ENCODE peak calls at places on chromosomes 1 and 21, in six cellular contexts. A, E, R, Z, T and Y are unnamed samples.

GRCh38 chr1:165355977-165356811 is at the start of gene LMX1A:
- DNase-seq in A (no peak), E (no peak), R (no peak), Z (no peak), T (peak; percentile 37), Y (no peak)

GRCh38 chr1:226628624-226629155 is 80.1 kb downstream of the STUM start:
- DNase-seq in A (no peak), E (no peak), R (no peak), Z (no peak), T (peak; percentile 16), Y (peak; percentile 17)

GRCh38 chr1:91173379-91173890 is 151.6 kb upstream of the ZNF644 start:
- DNase-seq in A (no peak), E (no peak), R (no peak), Z (no peak), T (no peak), Y (no peak)

GRCh38 chr1:205675247-205675646 is 5.1 kb downstream of the SLC45A3 start:
- DNase-seq in A (no peak), E (no peak), R (no peak), Z (no peak), T (no peak), Y (no peak)

GRCh38 chr1:6005276-6005917 is 13.2 kb upstream of the NPHP4 start:
- DNase-seq in A (no peak), E (no peak), R (no peak), Z (no peak), T (no peak), Y (peak; percentile 50)

GRCh38 chr1:35210306-35211112 is 17.6 kb upstream of the SFPQ start:
- DNase-seq in A (no peak), E (peak; percentile 20), R (no peak), Z (no peak), T (no peak), Y (no peak)

GRCh38 chr1:18234790-18235242 is 127.2 kb downstream of the IGSF21 start:
- DNase-seq in A (no peak), E (no peak), R (no peak), Z (no peak), T (no peak), Y (no peak)

GRCh38 chr1:219564072-219564471 is 48.8 kb downstream of the ZC3H11B start:
- DNase-seq in A (no peak), E (no peak), R (no peak), Z (no peak), T (no peak), Y (no peak)

GRCh38 chr21:38054334-38054733 is 138.1 kb upstream of the KCNJ6 start:
- DNase-seq in A (no peak), E (no peak), R (no peak), Z (no peak), T (no peak), Y (no peak)

GRCh38 chr1:203342192-203342940 is 8.6 kb downstream of the FMOD start:
- DNase-seq in A (peak; percentile 48), E (peak; percentile 27), R (peak; percentile 20), Z (no peak), T (peak; percentile 53), Y (no peak)

GRCh38 chr1:21541835-21542234 is 32.6 kb downstream of the ALPL start:
- DNase-seq in A (peak; percentile 73), E (peak; percentile 94), R (no peak), Z (no peak), T (peak; percentile 37), Y (no peak)

GRCh38 chr1:164726235-164726634 is 167.3 kb downstream of the PBX1 start:
- DNase-seq in A (peak; percentile 87), E (peak; percentile 90), R (no peak), Z (no peak), T (no peak), Y (no peak)

GRCh38 chr1:25676488-25676887 is 59.9 kb downstream of the MAN1C1 start:
- DNase-seq in A (peak; percentile 44), E (peak; percentile 58), R (no peak), Z (no peak), T (peak; percentile 49), Y (peak; percentile 47)

GRCh38 chr1:214538497-214538896 is 12.9 kb downstream of the PTPN14 start:
- DNase-seq in A (no peak), E (peak; percentile 23), R (no peak), Z (no peak), T (no peak), Y (no peak)

GRCh38 chr1:3501856-3502665 is 47.6 kb downstream of the ARHGEF16 start:
- DNase-seq in A (peak; percentile 42), E (peak; percentile 42), R (no peak), Z (no peak), T (peak; percentile 55), Y (peak; percentile 87)

GRCh38 chr1:22721122-22721873 is 10.7 kb downstream of the EPHB2 start:
- DNase-seq in A (no peak), E (no peak), R (no peak), Z (no peak), T (no peak), Y (no peak)

GRCh38 chr1:210292276-210292851 is 36.3 kb upstream of the HHAT start:
- DNase-seq in A (peak; percentile 39), E (peak; percentile 45), R (no peak), Z (no peak), T (peak; percentile 42), Y (peak; percentile 68)

GRCh38 chr21:28339403-28339802 is 653.3 kb downstream of the LTN1 start:
- DNase-seq in A (no peak), E (no peak), R (no peak), Z (no peak), T (no peak), Y (no peak)

GRCh38 chr1:184945034-184945433 is 29.3 kb downstream of the NIBAN1 start:
- DNase-seq in A (no peak), E (peak; percentile 46), R (no peak), Z (no peak), T (no peak), Y (no peak)

GRCh38 chr1:47587891-47588582 is 150.2 kb downstream of the FOXD2 start:
- DNase-seq in A (peak; percentile 36), E (no peak), R (no peak), Z (no peak), T (peak; percentile 20), Y (peak; percentile 58)

GRCh38 chr1:151142411-151143056 is 3.9 kb downstream of the SEMA6C start:
- DNase-seq in A (no peak), E (no peak), R (no peak), Z (no peak), T (no peak), Y (peak; percentile 43)

GRCh38 chr1:29516063-29516820 is 279.9 kb downstream of the PTPRU start:
- DNase-seq in A (no peak), E (no peak), R (no peak), Z (no peak), T (no peak), Y (no peak)

GRCh38 chr1:205690122-205690756 is 9.9 kb upstream of the SLC45A3 start:
- DNase-seq in A (no peak), E (no peak), R (no peak), Z (no peak), T (no peak), Y (no peak)

GRCh38 chr1:6246497-6247295 is 2.7 kb downstream of the HES3 start:
- DNase-seq in A (peak; percentile 71), E (peak; percentile 57), R (peak; percentile 72), Z (peak; percentile 68), T (peak; percentile 64), Y (peak; percentile 85)

GRCh38 chr1:207140536-207140935 is 36.5 kb downstream of the C4BPA start:
- DNase-seq in A (no peak), E (no peak), R (no peak), Z (no peak), T (no peak), Y (no peak)

GRCh38 chr1:157580179-157580827 is 17.6 kb downstream of the FCRL4 start:
- DNase-seq in A (peak; percentile 55), E (peak; percentile 44), R (no peak), Z (peak; percentile 36), T (no peak), Y (no peak)

GRCh38 chr1:32345289-32345827 is 9.3 kb upstream of the MARCKSL1 start:
- DNase-seq in A (peak; percentile 69), E (peak; percentile 56), R (no peak), Z (peak; percentile 31), T (no peak), Y (no peak)
- H3K4me3 ChIP-seq in A (no peak overlapping the region), E (no peak overlapping the region), R (no peak overlapping the region), Z (no peak overlapping the region), T (no peak overlapping the region), Y (no peak overlapping the region)

DNA sequence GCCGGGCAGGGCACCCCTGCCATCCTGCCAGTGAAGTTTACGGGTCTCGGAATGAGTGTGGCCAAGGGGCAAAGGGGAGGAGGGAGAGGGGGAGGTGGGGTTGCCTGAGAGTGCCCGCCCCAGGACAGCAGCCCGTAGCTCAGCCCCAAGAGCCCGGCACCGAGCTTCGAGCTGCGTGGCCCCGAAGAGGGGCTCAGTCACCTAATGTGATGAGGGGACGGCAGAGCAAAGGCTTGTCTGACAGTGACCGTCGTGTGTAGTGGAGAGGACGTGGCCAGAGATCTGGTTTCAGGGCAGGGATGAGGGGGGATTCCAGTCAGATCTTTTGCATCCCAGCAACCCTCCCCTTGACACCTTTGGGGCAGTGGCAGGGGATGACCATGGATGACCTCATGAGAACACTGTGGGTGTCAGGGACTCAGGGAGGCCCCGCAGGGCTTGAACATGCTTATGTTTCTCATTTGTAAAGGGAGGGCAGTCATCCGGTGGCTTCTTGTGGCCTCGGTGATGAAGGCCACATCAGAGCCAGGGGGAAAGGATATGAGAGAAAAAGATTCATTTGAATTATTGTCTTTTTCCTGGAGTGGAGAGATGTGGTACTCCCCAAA is 1.1 kb upstream of the TRPM2 start:
- DNase-seq in A (no peak), E (no peak), R (no peak), Z (no peak), T (no peak), Y (no peak)
- H3K27ac ChIP-seq in A (no peak overlapping the region), E (no peak overlapping the region), R (no peak overlapping the region), Z (no peak overlapping the region), T (no peak overlapping the region), Y (no peak overlapping the region)

GRCh38 chr1:183416850-183417690 is 1.1 kb downstream of the NMNAT2 start:
- DNase-seq in A (peak; percentile 68), E (peak; percentile 58), R (no peak), Z (peak; percentile 14), T (peak; percentile 45), Y (peak; percentile 90)
- H3K4me3 ChIP-seq in A (peak overlapping the region; percentile 75), E (peak overlapping the region; percentile 19), R (peak overlapping the region; percentile 12), Z (no peak overlapping the region), T (peak overlapping the region; percentile 39), Y (no peak overlapping the region)

DNA sequence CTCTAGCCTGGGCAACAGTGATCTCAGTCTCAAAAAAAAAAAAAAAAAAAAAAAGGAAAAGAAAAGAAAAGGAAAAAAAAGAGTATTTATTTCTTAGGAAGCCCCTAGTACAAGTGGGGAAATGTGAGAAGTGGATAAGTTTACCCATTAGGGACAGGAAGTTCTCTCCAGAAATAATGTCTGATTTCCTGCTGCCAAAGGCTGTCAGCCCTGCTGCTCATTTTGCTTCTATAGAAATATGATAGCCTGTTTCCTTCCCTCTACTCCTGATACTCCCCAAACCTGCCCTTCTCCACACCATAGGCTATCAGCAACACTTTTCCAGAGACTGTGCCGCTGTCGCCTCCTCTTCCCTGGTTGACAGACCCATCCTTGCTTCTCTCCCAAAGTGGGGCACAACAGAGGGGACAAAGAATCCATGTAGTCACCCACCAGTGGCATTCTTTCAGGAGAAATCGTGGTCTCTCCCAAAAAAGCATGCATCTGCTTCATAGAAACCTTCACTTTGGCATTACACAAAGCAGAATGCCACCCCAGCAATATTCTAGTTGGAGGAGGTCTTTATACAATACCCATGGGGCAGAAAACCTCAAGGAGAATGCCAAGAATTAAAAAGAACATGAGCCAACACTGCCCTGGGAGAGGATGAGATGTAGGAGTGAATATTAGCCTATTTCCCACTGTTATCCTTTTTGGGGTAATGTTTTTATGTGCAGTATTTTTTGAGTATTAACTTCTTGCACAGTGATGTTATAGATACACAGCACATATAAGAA is 166.3 kb upstream of the NR5A2 start:
- DNase-seq in A (no peak), E (no peak), R (no peak), Z (no peak), T (no peak), Y (no peak)
- H3K27ac ChIP-seq in A (no peak overlapping the region), E (no peak overlapping the region), R (no peak overlapping the region), Z (no peak overlapping the region), T (no peak overlapping the region), Y (no peak overlapping the region)